ENCODE peak calls at places on chromosomes 5 and 9, in seven cellular contexts. N is ovary, O is heart left ventricle, Z is H1, H is A549, F is stomach, S is breast epithelium. X is an unnamed sample. For H3K4me1, the result is how much of the 10 kb centered on the place peaks cover.

GRCh38 chr5:126449751-126450271 is 26.6 kb downstream of the GRAMD2B start:
- DNase-seq in N (no peak), O (peak), Z (no peak), H (no peak), F (no peak), S (no peak), X (no peak)

GRCh38 chr5:56751914-56752313 is 63.4 kb upstream of the MAP3K1 start:
- DNase-seq in N (no peak), O (no peak), Z (no peak), H (no peak), F (no peak), S (no peak), X (no peak)

GRCh38 chr5:106269252-106269843 is 1401.4 kb downstream of the EFNA5 start:
- DNase-seq in N (no peak), O (no peak), Z (no peak), H (peak), F (no peak), S (no peak), X (no peak)

GRCh38 chr9:121133104-121133816 is 58.5 kb downstream of the CNTRL start:
- DNase-seq in N (no peak), O (no peak), Z (no peak), H (peak), F (peak), S (no peak), X (no peak)

GRCh38 chr9:33748633-33749304 is 46.6 kb upstream of the PRSS3 start:
- DNase-seq in N (no peak), O (no peak), Z (no peak), H (no peak), F (no peak), S (no peak), X (no peak)

GRCh38 chr5:136907371-136907770 is 542.0 kb upstream of the TRPC7 start:
- DNase-seq in N (no peak), O (no peak), Z (no peak), H (no peak), F (no peak), S (no peak), X (no peak)

GRCh38 chr5:139864716-139865483 is 69.3 kb downstream of the PSD2 start:
- DNase-seq in N (no peak), O (no peak), Z (no peak), H (no peak), F (no peak), S (no peak), X (no peak)

GRCh38 chr5:135020111-135020895 is 13.7 kb downstream of the PITX1 start:
- DNase-seq in N (peak), O (no peak), Z (no peak), H (no peak), F (peak), S (no peak), X (peak)

GRCh38 chr5:153678617-153679329 is 188.3 kb downstream of the GRIA1 start:
- DNase-seq in N (no peak), O (peak), Z (no peak), H (no peak), F (no peak), S (no peak), X (no peak)

GRCh38 chr5:175718401-175719108 is 60.7 kb downstream of the HRH2 start:
- DNase-seq in N (no peak), O (no peak), Z (no peak), H (peak), F (peak), S (no peak), X (peak)

GRCh38 chr5:175230299-175230698 is 213.7 kb downstream of the DRD1 start:
- DNase-seq in N (no peak), O (no peak), Z (no peak), H (no peak), F (no peak), S (no peak), X (no peak)

GRCh38 chr9:35415769-35416427 is 74.0 kb upstream of the RUSC2 start:
- DNase-seq in N (no peak), O (no peak), Z (no peak), H (no peak), F (no peak), S (no peak), X (no peak)

GRCh38 chr9:106745457-106745856 is 117.5 kb upstream of the ZNF462 start:
- DNase-seq in N (no peak), O (no peak), Z (no peak), H (no peak), F (no peak), S (no peak), X (no peak)

GRCh38 chr5:133938039-133938821 is 30.2 kb downstream of the C5orf15 start:
- DNase-seq in N (no peak), O (no peak), Z (no peak), H (no peak), F (peak), S (no peak), X (no peak)

GRCh38 chr9:134053401-134053871 is 14.4 kb downstream of the BRD3 start:
- DNase-seq in N (no peak), O (no peak), Z (no peak), H (no peak), F (no peak), S (no peak), X (peak)

GRCh38 chr9:134052941-134053340 is 14.9 kb downstream of the BRD3 start:
- DNase-seq in N (peak), O (no peak), Z (no peak), H (no peak), F (no peak), S (no peak), X (peak)

GRCh38 chr9:134054891-134055811 is 12.7 kb downstream of the BRD3 start:
- DNase-seq in N (no peak), O (no peak), Z (no peak), H (no peak), F (no peak), S (no peak), X (peak)

GRCh38 chr9:134052491-134052890 is 15.3 kb downstream of the BRD3 start:
- DNase-seq in N (peak), O (no peak), Z (no peak), H (no peak), F (no peak), S (no peak), X (peak)

GRCh38 chr9:134053941-134054761 is 13.7 kb downstream of the BRD3 start:
- DNase-seq in N (no peak), O (no peak), Z (no peak), H (no peak), F (no peak), S (no peak), X (peak)
- H3K4me1 ChIP-seq in N (under half), O (under half), Z (under half), H (under half), F (half or more), S (under half), X (half or more)

GRCh38 chr5:32585446-32586250 is at the start of gene SUB1:
- DNase-seq in N (peak), O (peak), Z (peak), H (peak), F (peak), S (peak), X (peak)

GRCh38 chr5:32587067-32587551 is 1.8 kb downstream of the SUB1 start:
- DNase-seq in N (no peak), O (no peak), Z (no peak), H (no peak), F (no peak), S (no peak), X (no peak)

GRCh38 chr5:32584651-32585050 is 706 bp upstream of the SUB1 start:
- DNase-seq in N (no peak), O (no peak), Z (no peak), H (no peak), F (no peak), S (no peak), X (no peak)

GRCh38 chr5:32585122-32585445 is 273 bp upstream of the SUB1 start:
- DNase-seq in N (no peak), O (no peak), Z (no peak), H (no peak), F (no peak), S (no peak), X (no peak)

GRCh38 chr5:32586251-32586642 is 890 bp downstream of the SUB1 start:
- DNase-seq in N (no peak), O (no peak), Z (no peak), H (no peak), F (no peak), S (no peak), X (no peak)
- TF ChIP-seq POLR2A in N (no peak), O (no peak), Z (no peak), H (no peak), F (no peak), S (no peak), X (no peak)

GRCh38 chr9:73565833-73566465 is 414.3 kb downstream of the ANXA1 start:
- DNase-seq in N (no peak), O (no peak), Z (peak), H (peak), F (no peak), S (no peak), X (no peak)
- TF ChIP-seq CTCF in N (no peak), O (peak), Z (peak), H (peak), F (no peak), S (no peak), X (no peak)

GRCh38 chr9:83396813-83397212 is 141.4 kb downstream of the FRMD3 start:
- DNase-seq in N (no peak), O (no peak), Z (no peak), H (no peak), F (no peak), S (no peak), X (no peak)
- H3K4me1 ChIP-seq in N (under half), O (under half), Z (under half), H (under half), F (under half), S (under half), X (under half)

DNA sequence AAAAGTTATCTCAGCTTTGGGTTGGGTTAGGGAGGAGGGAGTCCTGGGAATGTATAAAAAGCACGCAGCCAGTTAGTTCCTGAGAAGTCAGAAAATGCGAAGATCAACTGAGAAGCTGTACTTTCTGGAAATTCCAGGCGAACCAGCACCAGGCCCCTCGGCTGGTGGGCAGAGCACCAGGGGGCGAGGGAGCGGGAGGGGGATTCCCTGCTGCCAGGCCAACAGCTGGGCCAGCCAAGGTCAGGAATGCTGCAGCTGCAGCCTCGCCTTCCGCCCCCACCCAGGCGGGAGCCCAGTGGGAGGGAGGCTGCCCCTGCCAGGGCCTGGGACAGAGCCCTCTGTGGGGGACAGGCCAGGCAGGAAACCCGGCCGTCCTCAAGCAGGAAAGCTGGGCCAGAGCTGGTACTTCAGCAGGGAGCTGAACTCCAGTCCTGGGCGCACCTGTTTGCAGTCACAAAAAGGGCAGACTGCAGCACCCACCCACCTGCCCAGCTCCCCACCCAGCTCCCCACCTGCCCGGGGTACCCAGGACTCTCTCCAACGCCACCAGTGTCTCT is 35.5 kb downstream of the VAV2 start:
- DNase-seq in N (peak), O (no peak), Z (no peak), H (no peak), F (no peak), S (no peak), X (no peak)
- TF ChIP-seq POLR2A in N (no peak), O (no peak), Z (no peak), H (no peak), F (no peak), S (no peak), X (no peak)

GRCh38 chr5:85205430-85205829 is 820.8 kb upstream of the EDIL3 start:
- DNase-seq in N (no peak), O (no peak), Z (no peak), H (no peak), F (no peak), S (no peak), X (no peak)
- TF ChIP-seq CTCF in N (no peak), O (no peak), Z (no peak), H (no peak), F (no peak), S (no peak), X (no peak)